ENCODE peak calls at places on chromosome 3, in seven cellular contexts. J, K, R, B, A, Z and X are unnamed samples.

GRCh38 chr3:186320862-186321568 is 41.0 kb downstream of the DGKG start:
- DNase-seq in J (no peak), K (no peak), R (no peak), B (no peak), A (no peak), Z (no peak), X (no peak)

GRCh38 chr3:123365450-123366143 is 83.3 kb downstream of the ADCY5 start:
- DNase-seq in J (no peak), K (no peak), R (peak; percentile 16), B (peak; percentile 4), A (no peak), Z (no peak), X (no peak)

GRCh38 chr3:107938128-107938527 is 152.7 kb downstream of the CD47 start:
- DNase-seq in J (no peak), K (no peak), R (peak; percentile 4), B (no peak), A (no peak), Z (no peak), X (peak; percentile 36)

GRCh38 chr3:187906416-187906815 is 161.1 kb upstream of the BCL6 start:
- DNase-seq in J (no peak), K (no peak), R (no peak), B (no peak), A (no peak), Z (no peak), X (no peak)

GRCh38 chr3:44918581-44918980 is 44.2 kb downstream of the TGM4 start:
- DNase-seq in J (no peak), K (no peak), R (no peak), B (peak; percentile 59), A (no peak), Z (no peak), X (no peak)

GRCh38 chr3:30649572-30650310 is 43.3 kb downstream of the TGFBR2 start:
- DNase-seq in J (no peak), K (no peak), R (no peak), B (no peak), A (no peak), Z (no peak), X (no peak)

GRCh38 chr3:128845695-128846491 is 33.5 kb upstream of the ACAD9 start:
- DNase-seq in J (no peak), K (peak; percentile 84), R (peak; percentile 60), B (peak; percentile 95), A (peak; percentile 79), Z (peak; percentile 97), X (peak; percentile 99)

GRCh38 chr3:90184861-90185260 is 1077.4 kb downstream of the EPHA3 start:
- DNase-seq in J (no peak), K (no peak), R (no peak), B (no peak), A (no peak), Z (no peak), X (no peak)

GRCh38 chr3:128503164-128503651 is 10.2 kb upstream of the GATA2 start:
- DNase-seq in J (no peak), K (no peak), R (no peak), B (peak; percentile 53), A (no peak), Z (peak; percentile 50), X (no peak)

GRCh38 chr3:131217296-131217741 is 164.3 kb upstream of the NUDT16 start:
- DNase-seq in J (no peak), K (no peak), R (no peak), B (no peak), A (no peak), Z (no peak), X (no peak)

GRCh38 chr3:30720586-30721313 is 114.3 kb downstream of the TGFBR2 start:
- DNase-seq in J (peak; percentile 77), K (no peak), R (peak; percentile 92), B (no peak), A (no peak), Z (no peak), X (no peak)

GRCh38 chr3:88618121-88618645 is 468.4 kb downstream of the C3orf38 start:
- DNase-seq in J (no peak), K (no peak), R (no peak), B (no peak), A (no peak), Z (no peak), X (no peak)

GRCh38 chr3:150603888-150604319 is 783 bp downstream of the SELENOT start:
- DNase-seq in J (no peak), K (no peak), R (peak; percentile 9), B (no peak), A (no peak), Z (no peak), X (no peak)

GRCh38 chr3:57060089-57060829 is at the start of gene SPATA12:
- DNase-seq in J (peak; percentile 75), K (peak; percentile 85), R (peak; percentile 91), B (no peak), A (peak; percentile 71), Z (peak; percentile 67), X (peak; percentile 21)

GRCh38 chr3:193803288-193803687 is 210.3 kb downstream of the OPA1 start:
- DNase-seq in J (no peak), K (peak; percentile 73), R (no peak), B (no peak), A (no peak), Z (no peak), X (no peak)

GRCh38 chr3:179929091-179929529 is 107.6 kb downstream of the PEX5L start:
- DNase-seq in J (peak; percentile 24), K (peak; percentile 21), R (peak; percentile 35), B (no peak), A (no peak), Z (peak; percentile 71), X (peak; percentile 23)

GRCh38 chr3:144127014-144127413 is 155.4 kb downstream of the DIPK2A start:
- DNase-seq in J (no peak), K (no peak), R (no peak), B (no peak), A (no peak), Z (no peak), X (no peak)

GRCh38 chr3:187264051-187264450 is 27.5 kb downstream of the MASP1 start:
- DNase-seq in J (no peak), K (no peak), R (peak; percentile 72), B (no peak), A (no peak), Z (no peak), X (no peak)

GRCh38 chr3:172646439-172647015 is 64.3 kb downstream of the NCEH1 start:
- DNase-seq in J (no peak), K (no peak), R (no peak), B (no peak), A (no peak), Z (no peak), X (no peak)

GRCh38 chr3:140093742-140094141 is 158.8 kb downstream of the CLSTN2 start:
- DNase-seq in J (no peak), K (peak; percentile 71), R (no peak), B (no peak), A (no peak), Z (no peak), X (no peak)

GRCh38 chr3:12907729-12908128 is 66.4 kb upstream of the RPL32 start:
- DNase-seq in J (no peak), K (no peak), R (no peak), B (no peak), A (no peak), Z (no peak), X (no peak)
- TF ChIP-seq POLR2AphosphoS5 in J (no peak), K (no peak), R (no peak), B (no peak), A (no peak), Z (no peak), X (no peak)

GRCh38 chr3:196440696-196441095 is 8.5 kb upstream of the UBXN7 start:
- DNase-seq in J (no peak), K (no peak), R (no peak), B (no peak), A (no peak), Z (no peak), X (no peak)
- H3K27me3 ChIP-seq in J (no peaks in the 10 kb centered on the region), K (no peaks in the 10 kb centered on the region), R (peaks cover 3% of the 10 kb centered on the region), B (no peaks in the 10 kb centered on the region), A (no peaks in the 10 kb centered on the region), Z (no peaks in the 10 kb centered on the region), X (no peaks in the 10 kb centered on the region)

GRCh38 chr3:29153811-29154210 is 127.1 kb upstream of the RBMS3 start:
- DNase-seq in J (no peak), K (no peak), R (no peak), B (no peak), A (no peak), Z (no peak), X (peak; percentile 83)
- TF ChIP-seq POLR2AphosphoS5 in J (no peak), K (no peak), R (no peak), B (no peak), A (no peak), Z (no peak), X (no peak)

GRCh38 chr3:46454606-46455005 is 10.1 kb downstream of the LTF start:
- DNase-seq in J (no peak), K (no peak), R (no peak), B (no peak), A (no peak), Z (no peak), X (no peak)

GRCh38 chr3:46455231-46456115 is 9.2 kb downstream of the LTF start:
- DNase-seq in J (no peak), K (no peak), R (no peak), B (no peak), A (no peak), Z (no peak), X (no peak)

GRCh38 chr3:46456118-46456517 is 8.6 kb downstream of the LTF start:
- DNase-seq in J (no peak), K (no peak), R (no peak), B (no peak), A (no peak), Z (no peak), X (no peak)

GRCh38 chr3:46453526-46454208 is 11.0 kb downstream of the LTF start:
- DNase-seq in J (no peak), K (no peak), R (no peak), B (no peak), A (no peak), Z (no peak), X (no peak)

GRCh38 chr3:46454209-46454595 is 10.5 kb downstream of the LTF start:
- DNase-seq in J (no peak), K (no peak), R (no peak), B (no peak), A (no peak), Z (no peak), X (no peak)
- H3K27me3 ChIP-seq in J (no peaks in the 10 kb centered on the region), K (no peaks in the 10 kb centered on the region), R (peaks cover 19% of the 10 kb centered on the region), B (no peaks in the 10 kb centered on the region), A (no peaks in the 10 kb centered on the region), Z (no peaks in the 10 kb centered on the region), X (no peaks in the 10 kb centered on the region)

DNA sequence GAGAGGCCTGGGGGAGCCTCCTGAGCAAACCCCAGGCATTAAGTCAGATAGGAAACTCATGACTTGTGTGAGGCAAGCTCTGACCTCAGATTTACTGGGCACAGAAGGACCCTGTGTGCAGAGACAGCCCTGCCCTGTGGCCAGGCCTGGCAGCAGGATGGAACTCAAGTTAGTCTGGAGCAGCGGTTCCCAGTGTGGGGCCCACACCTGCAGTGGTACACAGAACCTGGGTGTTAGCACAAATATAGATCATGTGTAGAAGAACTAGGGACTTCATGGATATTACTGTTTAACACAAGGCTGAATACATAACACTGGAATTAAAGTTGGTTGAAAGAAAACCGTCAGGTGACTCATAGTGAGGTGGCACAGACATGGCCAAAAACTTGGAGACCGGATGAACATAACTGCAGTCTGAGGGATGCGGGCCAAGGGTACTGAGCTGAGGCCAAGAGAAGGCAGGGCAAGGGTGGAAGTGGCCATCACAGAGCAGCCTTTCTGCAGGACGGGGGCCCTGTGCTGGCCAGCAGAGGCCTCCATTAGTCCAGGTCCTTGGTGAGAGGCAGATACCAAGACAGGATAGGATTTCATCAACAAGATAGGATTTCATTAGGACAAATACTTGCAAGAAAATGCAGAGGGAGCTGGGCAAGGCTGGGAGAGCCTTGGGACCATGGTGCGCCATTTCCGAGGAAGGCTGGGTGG is 40.9 kb downstream of the IRAK2 start:
- DNase-seq in J (peak; percentile 92), K (no peak), R (no peak), B (no peak), A (no peak), Z (no peak), X (no peak)
- TF ChIP-seq POLR2AphosphoS5 in J (peak; percentile 63), K (no peak), R (no peak), B (peak; percentile 14), A (no peak), Z (no peak), X (no peak)